ENCODE peak calls at places on chromosome 17, in six cellular contexts. V is D341Med, C is NCI-H1105, O is adrenal gland, L is lung, P is EL. Z is an unnamed sample.

GRCh38 chr17:21039839-21040575 is 2.8 kb downstream of the USP22 start:
- DNase-seq in V (peak; percentile 56), C (peak; percentile 41), O (no peak), L (no peak), P (peak; percentile 56), Z (no peak)

GRCh38 chr17:82257473-82257872 is 16.0 kb downstream of the CSNK1D start:
- DNase-seq in V (peak; percentile 92), C (no peak), O (no peak), L (no peak), P (no peak), Z (no peak)

GRCh38 chr17:56598471-56598870 is 5.0 kb downstream of the NOG start:
- DNase-seq in V (no peak), C (no peak), O (no peak), L (no peak), P (peak; percentile 92), Z (no peak)

GRCh38 chr17:82655523-82655922 is 7.3 kb upstream of the WDR45B start:
- DNase-seq in V (no peak), C (no peak), O (no peak), L (no peak), P (no peak), Z (no peak)

GRCh38 chr17:9007052-9007714 is 14.1 kb upstream of the NTN1 start:
- DNase-seq in V (no peak), C (no peak), O (no peak), L (no peak), P (no peak), Z (no peak)

GRCh38 chr17:32626371-32626770 is 139.6 kb downstream of the CDK5R1 start:
- DNase-seq in V (no peak), C (peak; percentile 45), O (no peak), L (no peak), P (no peak), Z (no peak)

GRCh38 chr17:41695954-41696720 is 7.5 kb downstream of the EIF1 start:
- DNase-seq in V (peak; percentile 86), C (peak; percentile 47), O (no peak), L (peak; percentile 70), P (peak; percentile 79), Z (no peak)

GRCh38 chr17:62724398-62725146 is 83.5 kb downstream of the MARCHF10 start:
- DNase-seq in V (no peak), C (no peak), O (no peak), L (no peak), P (no peak), Z (peak; percentile 53)

GRCh38 chr17:47218896-47219430 is 9.8 kb downstream of the MYL4 start:
- DNase-seq in V (no peak), C (no peak), O (no peak), L (no peak), P (no peak), Z (no peak)

GRCh38 chr17:11880714-11881113 is 116.6 kb downstream of the ZNF18 start:
- DNase-seq in V (peak; percentile 34), C (peak; percentile 3), O (no peak), L (no peak), P (no peak), Z (peak; percentile 16)

GRCh38 chr17:2058521-2059124 is 3.7 kb downstream of the HIC1 start:
- DNase-seq in V (no peak), C (no peak), O (peak; percentile 70), L (peak; percentile 79), P (no peak), Z (no peak)

GRCh38 chr17:68344701-68345136 is 53.4 kb downstream of the ARSG start:
- DNase-seq in V (no peak), C (no peak), O (no peak), L (no peak), P (peak; percentile 33), Z (no peak)

GRCh38 chr17:57135748-57136342 is 50.8 kb downstream of the AKAP1 start:
- DNase-seq in V (no peak), C (peak; percentile 89), O (no peak), L (no peak), P (no peak), Z (no peak)

GRCh38 chr17:74603032-74603635 is 11.1 kb upstream of the CD300LD start:
- DNase-seq in V (no peak), C (no peak), O (no peak), L (no peak), P (no peak), Z (no peak)

GRCh38 chr17:32136856-32137255 is 5.4 kb upstream of the RHOT1 start:
- DNase-seq in V (no peak), C (no peak), O (no peak), L (no peak), P (no peak), Z (no peak)

GRCh38 chr17:64773386-64773835 is 111.3 kb upstream of the SMURF2 start:
- DNase-seq in V (no peak), C (no peak), O (no peak), L (no peak), P (no peak), Z (no peak)

GRCh38 chr17:16374129-16374528 is 6.8 kb upstream of the UBB start:
- DNase-seq in V (no peak), C (no peak), O (no peak), L (no peak), P (peak; percentile 41), Z (no peak)

GRCh38 chr17:21249911-21250703 is 3.1 kb downstream of the NATD1 start:
- DNase-seq in V (no peak), C (no peak), O (no peak), L (no peak), P (no peak), Z (no peak)

GRCh38 chr17:71071837-71072236 is 902.5 kb downstream of the KCNJ2 start:
- DNase-seq in V (no peak), C (no peak), O (peak; percentile 21), L (no peak), P (peak; percentile 96), Z (no peak)

GRCh38 chr17:64019486-64020067 is 856 bp downstream of the ICAM2 start:
- DNase-seq in V (no peak), C (no peak), O (no peak), L (no peak), P (no peak), Z (no peak)

GRCh38 chr17:49779730-49780220 is 8.7 kb upstream of the KAT7 start:
- DNase-seq in V (peak; percentile 56), C (no peak), O (no peak), L (no peak), P (peak; percentile 71), Z (no peak)

GRCh38 chr17:2266045-2266864 is 37.3 kb downstream of the SMG6 start:
- DNase-seq in V (no peak), C (no peak), O (no peak), L (peak; percentile 31), P (no peak), Z (no peak)

GRCh38 chr17:3843935-3844516 is 2.0 kb downstream of the NCBP3 start:
- DNase-seq in V (peak; percentile 53), C (no peak), O (no peak), L (no peak), P (peak; percentile 45), Z (no peak)

GRCh38 chr17:48754500-48755261 is 26.1 kb upstream of the HOXB13 start:
- DNase-seq in V (peak; percentile 53), C (no peak), O (no peak), L (no peak), P (no peak), Z (no peak)

GRCh38 chr17:59699786-59700185 is 7.4 kb downstream of the PTRH2 start:
- DNase-seq in V (no peak), C (no peak), O (no peak), L (no peak), P (no peak), Z (no peak)

GRCh38 chr17:8016632-8017424 is 14.4 kb downstream of the GUCY2D start:
- DNase-seq in V (peak; percentile 51), C (peak; percentile 67), O (peak; percentile 52), L (peak; percentile 80), P (peak; percentile 55), Z (peak; percentile 63)

GRCh38 chr17:2705263-2705662 is 6.3 kb downstream of the CLUH start:
- DNase-seq in V (peak; percentile 3), C (no peak), O (peak; percentile 92), L (no peak), P (peak; percentile 63), Z (no peak)

GRCh38 chr17:59558953-59559352 is 6.5 kb upstream of the DHX40 start:
- DNase-seq in V (peak; percentile 32), C (no peak), O (no peak), L (no peak), P (no peak), Z (no peak)

GRCh38 chr17:21211825-21212479 is 2.0 kb downstream of the TMEM11 start:
- DNase-seq in V (no peak), C (no peak), O (no peak), L (no peak), P (no peak), Z (no peak)